ENCODE peak calls at places on chromosome 17, in six cellular contexts. One of them, this sample, is unnamed.

GRCh38 chr17:28610372-28610771 is 3.6 kb downstream of the RSKR start:
- DNase-seq in ovary: no peak
- DNase-seq in endodermal cell: no peak
- DNase-seq in epithelial cell of proximal tubule: no peak
- DNase-seq in upper lobe of right lung: no peak
- DNase-seq in Peyer's patch: no peak
- DNase-seq in this sample: no peak

GRCh38 chr17:44533533-44534246 is 23.6 kb upstream of the FZD2 start:
- DNase-seq in ovary: peak
- DNase-seq in endodermal cell: peak
- DNase-seq in epithelial cell of proximal tubule: no peak
- DNase-seq in upper lobe of right lung: peak
- DNase-seq in Peyer's patch: peak
- DNase-seq in this sample: peak

GRCh38 chr17:38363016-38363415 is 11.4 kb downstream of the SOCS7 start:
- DNase-seq in ovary: no peak
- DNase-seq in endodermal cell: no peak
- DNase-seq in epithelial cell of proximal tubule: no peak
- DNase-seq in upper lobe of right lung: no peak
- DNase-seq in Peyer's patch: no peak
- DNase-seq in this sample: no peak

GRCh38 chr17:81902023-81902652 is at the start of gene NPB:
- DNase-seq in ovary: peak
- DNase-seq in endodermal cell: peak
- DNase-seq in epithelial cell of proximal tubule: no peak
- DNase-seq in upper lobe of right lung: peak
- DNase-seq in Peyer's patch: no peak
- DNase-seq in this sample: peak

GRCh38 chr17:37322826-37323561 is 52.8 kb upstream of the C17orf78 start:
- DNase-seq in ovary: no peak
- DNase-seq in endodermal cell: no peak
- DNase-seq in epithelial cell of proximal tubule: no peak
- DNase-seq in upper lobe of right lung: no peak
- DNase-seq in Peyer's patch: no peak
- DNase-seq in this sample: no peak

GRCh38 chr17:67491009-67491677 is 114.1 kb downstream of the PITPNC1 start:
- DNase-seq in ovary: peak
- DNase-seq in endodermal cell: peak
- DNase-seq in epithelial cell of proximal tubule: peak
- DNase-seq in upper lobe of right lung: peak
- DNase-seq in Peyer's patch: peak
- DNase-seq in this sample: no peak

GRCh38 chr17:62911106-62911505 is 54.9 kb upstream of the TANC2 start:
- DNase-seq in ovary: no peak
- DNase-seq in endodermal cell: peak
- DNase-seq in epithelial cell of proximal tubule: no peak
- DNase-seq in upper lobe of right lung: no peak
- DNase-seq in Peyer's patch: no peak
- DNase-seq in this sample: no peak

GRCh38 chr17:72477529-72477928 is 356.7 kb downstream of the SOX9 start:
- DNase-seq in ovary: no peak
- DNase-seq in endodermal cell: no peak
- DNase-seq in epithelial cell of proximal tubule: no peak
- DNase-seq in upper lobe of right lung: no peak
- DNase-seq in Peyer's patch: no peak
- DNase-seq in this sample: no peak

GRCh38 chr17:7667616-7668406 is 17.1 kb downstream of the ATP1B2 start:
- DNase-seq in ovary: no peak
- DNase-seq in endodermal cell: peak
- DNase-seq in epithelial cell of proximal tubule: no peak
- DNase-seq in upper lobe of right lung: no peak
- DNase-seq in Peyer's patch: no peak
- DNase-seq in this sample: no peak

GRCh38 chr17:74216505-74216904 is 3.1 kb downstream of the TTYH2 start:
- DNase-seq in ovary: no peak
- DNase-seq in endodermal cell: no peak
- DNase-seq in epithelial cell of proximal tubule: no peak
- DNase-seq in upper lobe of right lung: no peak
- DNase-seq in Peyer's patch: no peak
- DNase-seq in this sample: no peak

GRCh38 chr17:74212913-74213791 is at the start of gene TTYH2:
- DNase-seq in ovary: peak
- DNase-seq in endodermal cell: peak
- DNase-seq in epithelial cell of proximal tubule: no peak
- DNase-seq in upper lobe of right lung: peak
- DNase-seq in Peyer's patch: peak
- DNase-seq in this sample: peak

GRCh38 chr17:74213897-74214386 is 571 bp downstream of the TTYH2 start:
- DNase-seq in ovary: peak
- DNase-seq in endodermal cell: peak
- DNase-seq in epithelial cell of proximal tubule: no peak
- DNase-seq in upper lobe of right lung: no peak
- DNase-seq in Peyer's patch: peak
- DNase-seq in this sample: no peak

GRCh38 chr17:74215332-74215727 is 2.0 kb downstream of the TTYH2 start:
- DNase-seq in ovary: no peak
- DNase-seq in endodermal cell: no peak
- DNase-seq in epithelial cell of proximal tubule: no peak
- DNase-seq in upper lobe of right lung: no peak
- DNase-seq in Peyer's patch: no peak
- DNase-seq in this sample: no peak

GRCh38 chr17:74214642-74215331 is 1.4 kb downstream of the TTYH2 start:
- DNase-seq in ovary: no peak
- DNase-seq in endodermal cell: no peak
- DNase-seq in epithelial cell of proximal tubule: no peak
- DNase-seq in upper lobe of right lung: no peak
- DNase-seq in Peyer's patch: no peak
- DNase-seq in this sample: no peak
- TF ChIP-seq CTCF in ovary: no peak
- TF ChIP-seq CTCF in endodermal cell: no peak
- TF ChIP-seq CTCF in epithelial cell of proximal tubule: no peak
- TF ChIP-seq CTCF in upper lobe of right lung: no peak
- TF ChIP-seq CTCF in Peyer's patch: no peak
- TF ChIP-seq CTCF in this sample: no peak

DNA sequence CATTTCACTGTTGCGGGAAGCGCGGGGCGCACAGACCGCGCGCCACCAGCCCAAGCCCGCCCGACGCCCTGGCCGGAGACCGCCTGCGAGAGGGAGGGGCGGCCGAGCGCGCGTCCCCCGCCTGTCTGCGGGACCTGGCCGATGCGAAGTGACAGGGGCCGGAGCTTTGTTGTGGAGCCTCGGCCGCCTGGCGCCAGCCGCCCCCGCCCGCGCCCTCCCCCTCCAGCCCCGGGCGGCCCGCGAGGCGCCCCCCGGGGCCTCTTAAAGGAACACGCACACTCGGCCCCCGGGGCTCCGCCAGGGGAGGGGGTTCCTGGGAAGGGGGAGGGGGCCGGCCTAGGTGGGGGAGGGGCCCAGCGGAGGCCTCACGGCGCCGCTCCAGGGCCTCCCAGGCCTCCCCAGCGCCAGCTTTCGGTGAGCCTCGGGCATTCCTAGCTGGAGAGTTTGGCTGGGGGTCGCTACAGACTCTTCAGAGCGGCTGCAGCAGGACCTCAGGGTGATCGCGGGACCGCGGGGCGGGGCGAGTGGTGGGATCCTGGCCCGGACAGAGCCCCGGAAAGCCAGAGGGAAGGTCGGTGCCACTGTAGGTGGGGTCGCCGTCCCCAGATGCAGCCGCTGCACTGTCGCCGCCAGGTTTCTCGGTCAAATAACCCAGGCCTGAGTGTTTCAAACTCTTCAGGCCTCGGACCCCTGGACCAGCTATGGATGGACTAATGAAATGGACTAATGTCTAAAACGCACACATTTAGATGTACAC is 2.4 kb upstream of the TBX2 start:
- DNase-seq in ovary: no peak
- DNase-seq in endodermal cell: peak
- DNase-seq in epithelial cell of proximal tubule: no peak
- DNase-seq in upper lobe of right lung: peak
- DNase-seq in Peyer's patch: no peak
- DNase-seq in this sample: no peak
- TF ChIP-seq CTCF in ovary: no peak
- TF ChIP-seq CTCF in endodermal cell: peak
- TF ChIP-seq CTCF in epithelial cell of proximal tubule: no peak
- TF ChIP-seq CTCF in upper lobe of right lung: no peak
- TF ChIP-seq CTCF in Peyer's patch: no peak
- TF ChIP-seq CTCF in this sample: no peak

GRCh38 chr17:73823684-73824083 is 179.4 kb upstream of the SDK2 start:
- DNase-seq in ovary: no peak
- DNase-seq in endodermal cell: no peak
- DNase-seq in epithelial cell of proximal tubule: no peak
- DNase-seq in upper lobe of right lung: no peak
- DNase-seq in Peyer's patch: no peak
- DNase-seq in this sample: no peak

GRCh38 chr17:73822371-73822770 is 178.1 kb upstream of the SDK2 start:
- DNase-seq in ovary: no peak
- DNase-seq in endodermal cell: no peak
- DNase-seq in epithelial cell of proximal tubule: no peak
- DNase-seq in upper lobe of right lung: no peak
- DNase-seq in Peyer's patch: no peak
- DNase-seq in this sample: no peak

GRCh38 chr17:73819440-73820395 is 175.5 kb upstream of the SDK2 start:
- DNase-seq in ovary: no peak
- DNase-seq in endodermal cell: peak
- DNase-seq in epithelial cell of proximal tubule: no peak
- DNase-seq in upper lobe of right lung: no peak
- DNase-seq in Peyer's patch: no peak
- DNase-seq in this sample: no peak

GRCh38 chr17:73821665-73822064 is 177.4 kb upstream of the SDK2 start:
- DNase-seq in ovary: no peak
- DNase-seq in endodermal cell: no peak
- DNase-seq in epithelial cell of proximal tubule: no peak
- DNase-seq in upper lobe of right lung: no peak
- DNase-seq in Peyer's patch: no peak
- DNase-seq in this sample: no peak

GRCh38 chr17:73820686-73821448 is 176.6 kb upstream of the SDK2 start:
- DNase-seq in ovary: no peak
- DNase-seq in endodermal cell: peak
- DNase-seq in epithelial cell of proximal tubule: no peak
- DNase-seq in upper lobe of right lung: no peak
- DNase-seq in Peyer's patch: no peak
- DNase-seq in this sample: no peak
- TF ChIP-seq CTCF in ovary: no peak
- TF ChIP-seq CTCF in endodermal cell: peak
- TF ChIP-seq CTCF in epithelial cell of proximal tubule: peak
- TF ChIP-seq CTCF in upper lobe of right lung: peak
- TF ChIP-seq CTCF in Peyer's patch: peak
- TF ChIP-seq CTCF in this sample: peak

GRCh38 chr17:43169561-43170139 is 1.4 kb upstream of the NBR1 start:
- DNase-seq in ovary: peak
- DNase-seq in endodermal cell: peak
- DNase-seq in epithelial cell of proximal tubule: no peak
- DNase-seq in upper lobe of right lung: no peak
- DNase-seq in Peyer's patch: peak
- DNase-seq in this sample: peak

GRCh38 chr17:43170140-43170765 is 761 bp upstream of the NBR1 start:
- DNase-seq in ovary: peak
- DNase-seq in endodermal cell: peak
- DNase-seq in epithelial cell of proximal tubule: peak
- DNase-seq in upper lobe of right lung: peak
- DNase-seq in Peyer's patch: peak
- DNase-seq in this sample: peak

GRCh38 chr17:43175213-43176118 is 4.5 kb downstream of the NBR1 start:
- DNase-seq in ovary: no peak
- DNase-seq in endodermal cell: no peak
- DNase-seq in epithelial cell of proximal tubule: no peak
- DNase-seq in upper lobe of right lung: no peak
- DNase-seq in Peyer's patch: no peak
- DNase-seq in this sample: no peak

GRCh38 chr17:43170766-43171681 is at the start of gene NBR1:
- DNase-seq in ovary: peak
- DNase-seq in endodermal cell: peak
- DNase-seq in epithelial cell of proximal tubule: peak
- DNase-seq in upper lobe of right lung: peak
- DNase-seq in Peyer's patch: peak
- DNase-seq in this sample: peak

GRCh38 chr17:43171761-43172487 is 910 bp downstream of the NBR1 start:
- DNase-seq in ovary: peak
- DNase-seq in endodermal cell: peak
- DNase-seq in epithelial cell of proximal tubule: peak
- DNase-seq in upper lobe of right lung: no peak
- DNase-seq in Peyer's patch: no peak
- DNase-seq in this sample: no peak
- TF ChIP-seq CTCF in ovary: no peak
- TF ChIP-seq CTCF in endodermal cell: peak
- TF ChIP-seq CTCF in epithelial cell of proximal tubule: peak
- TF ChIP-seq CTCF in upper lobe of right lung: peak
- TF ChIP-seq CTCF in Peyer's patch: peak
- TF ChIP-seq CTCF in this sample: no peak

GRCh38 chr17:9991351-9991750 is 86.3 kb upstream of the RCVRN start:
- DNase-seq in ovary: no peak
- DNase-seq in endodermal cell: no peak
- DNase-seq in epithelial cell of proximal tubule: no peak
- DNase-seq in upper lobe of right lung: no peak
- DNase-seq in Peyer's patch: no peak
- DNase-seq in this sample: no peak

GRCh38 chr17:9986754-9987382 is 81.8 kb upstream of the RCVRN start:
- DNase-seq in ovary: no peak
- DNase-seq in endodermal cell: no peak
- DNase-seq in epithelial cell of proximal tubule: no peak
- DNase-seq in upper lobe of right lung: no peak
- DNase-seq in Peyer's patch: no peak
- DNase-seq in this sample: no peak

GRCh38 chr17:9984768-9985167 is 79.7 kb upstream of the RCVRN start:
- DNase-seq in ovary: no peak
- DNase-seq in endodermal cell: peak
- DNase-seq in epithelial cell of proximal tubule: no peak
- DNase-seq in upper lobe of right lung: no peak
- DNase-seq in Peyer's patch: no peak
- DNase-seq in this sample: no peak

GRCh38 chr17:9985622-9986021 is 80.6 kb upstream of the RCVRN start:
- DNase-seq in ovary: no peak
- DNase-seq in endodermal cell: no peak
- DNase-seq in epithelial cell of proximal tubule: no peak
- DNase-seq in upper lobe of right lung: no peak
- DNase-seq in Peyer's patch: no peak
- DNase-seq in this sample: no peak

DNA sequence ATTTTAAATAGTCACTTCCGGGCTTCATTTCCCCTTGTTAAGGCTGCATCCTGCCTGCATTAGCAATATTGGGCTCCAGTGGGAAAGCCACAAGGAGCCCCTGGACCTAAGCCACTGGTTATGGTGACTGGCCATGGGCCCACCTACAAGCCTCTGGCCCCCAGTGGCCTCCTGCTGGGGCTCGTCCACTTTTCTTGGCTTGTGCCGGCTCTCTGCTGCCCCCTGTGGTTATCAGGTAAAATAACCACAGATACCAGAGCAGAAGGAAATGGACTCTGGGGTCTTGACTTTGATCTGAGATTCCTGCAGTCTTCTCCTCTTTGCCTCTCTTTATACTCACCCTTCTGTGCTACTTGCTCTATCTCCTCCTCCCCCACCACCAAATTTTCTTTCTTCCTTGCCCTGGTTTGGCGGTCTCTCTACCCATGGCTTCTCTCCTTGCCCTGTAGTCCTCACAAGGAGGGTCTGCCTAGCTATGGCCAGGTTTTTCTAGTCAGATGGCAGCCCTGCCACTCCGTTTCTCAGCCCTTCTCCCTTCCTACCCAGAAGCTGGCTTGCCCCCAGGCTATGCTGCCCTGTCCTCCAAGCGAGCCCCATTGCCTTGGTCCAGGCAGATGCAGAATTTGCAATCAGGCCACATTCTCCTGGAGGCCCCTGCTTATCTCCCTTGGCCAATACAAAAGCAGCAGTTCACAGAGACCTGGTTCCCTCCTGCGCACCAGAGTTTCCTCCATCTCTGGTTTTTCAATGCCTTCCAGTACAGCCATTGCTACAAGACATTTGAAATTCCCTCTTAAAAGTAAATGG is 82.9 kb upstream of the RCVRN start:
- DNase-seq in ovary: peak
- DNase-seq in endodermal cell: peak
- DNase-seq in epithelial cell of proximal tubule: no peak
- DNase-seq in upper lobe of right lung: no peak
- DNase-seq in Peyer's patch: no peak
- DNase-seq in this sample: peak
- TF ChIP-seq CTCF in ovary: peak
- TF ChIP-seq CTCF in endodermal cell: peak
- TF ChIP-seq CTCF in epithelial cell of proximal tubule: peak
- TF ChIP-seq CTCF in upper lobe of right lung: peak
- TF ChIP-seq CTCF in Peyer's patch: peak
- TF ChIP-seq CTCF in this sample: peak